ENCODE peak calls at places on chromosomes 6 and 20, in four cellular contexts. One of them, this sample, is unnamed.

GRCh38 chr6:1916334-1916985 is 306.7 kb downstream of the FOXC1 start:
- DNase-seq in nephron progenitor cell: no peak
- DNase-seq in neural progenitor cell: no peak
- DNase-seq in dorsolateral prefrontal cortex: no peak
- DNase-seq in this sample: no peak

GRCh38 chr20:61767776-61768494 is 297.7 kb downstream of the TAF4 start:
- DNase-seq in nephron progenitor cell: no peak
- DNase-seq in neural progenitor cell: no peak
- DNase-seq in dorsolateral prefrontal cortex: peak
- DNase-seq in this sample: no peak

GRCh38 chr6:71245265-71246049 is 43.2 kb upstream of the OGFRL1 start:
- DNase-seq in nephron progenitor cell: no peak
- DNase-seq in neural progenitor cell: no peak
- DNase-seq in dorsolateral prefrontal cortex: no peak
- DNase-seq in this sample: no peak

GRCh38 chr6:52513464-52513863 is 63.4 kb downstream of the TRAM2 start:
- DNase-seq in nephron progenitor cell: no peak
- DNase-seq in neural progenitor cell: no peak
- DNase-seq in dorsolateral prefrontal cortex: no peak
- DNase-seq in this sample: no peak

GRCh38 chr6:113909224-113909856 is 52.2 kb downstream of the MARCKS start:
- DNase-seq in nephron progenitor cell: peak
- DNase-seq in neural progenitor cell: peak
- DNase-seq in dorsolateral prefrontal cortex: no peak
- DNase-seq in this sample: peak

GRCh38 chr6:29632789-29633531 is at the start of gene GABBR1:
- DNase-seq in nephron progenitor cell: peak
- DNase-seq in neural progenitor cell: peak
- DNase-seq in dorsolateral prefrontal cortex: peak
- DNase-seq in this sample: peak

GRCh38 chr6:21281366-21281765 is 312.2 kb upstream of the SOX4 start:
- DNase-seq in nephron progenitor cell: no peak
- DNase-seq in neural progenitor cell: no peak
- DNase-seq in dorsolateral prefrontal cortex: no peak
- DNase-seq in this sample: no peak

GRCh38 chr20:57473246-57474042 is 51.5 kb downstream of the CTCFL start:
- DNase-seq in nephron progenitor cell: no peak
- DNase-seq in neural progenitor cell: no peak
- DNase-seq in dorsolateral prefrontal cortex: peak
- DNase-seq in this sample: no peak

GRCh38 chr6:26594730-26595632 is 1.8 kb upstream of the ABT1 start:
- DNase-seq in nephron progenitor cell: peak
- DNase-seq in neural progenitor cell: peak
- DNase-seq in dorsolateral prefrontal cortex: no peak
- DNase-seq in this sample: no peak

GRCh38 chr6:82915666-82916065 is 150.0 kb downstream of the UBE3D start:
- DNase-seq in nephron progenitor cell: no peak
- DNase-seq in neural progenitor cell: no peak
- DNase-seq in dorsolateral prefrontal cortex: no peak
- DNase-seq in this sample: no peak

GRCh38 chr6:127586372-127586771 is 9.4 kb downstream of the C6orf58 start:
- DNase-seq in nephron progenitor cell: no peak
- DNase-seq in neural progenitor cell: peak
- DNase-seq in dorsolateral prefrontal cortex: no peak
- DNase-seq in this sample: no peak

GRCh38 chr6:6790891-6791290 is 202.4 kb downstream of the LY86 start:
- DNase-seq in nephron progenitor cell: no peak
- DNase-seq in neural progenitor cell: no peak
- DNase-seq in dorsolateral prefrontal cortex: no peak
- DNase-seq in this sample: no peak

GRCh38 chr20:48691523-48691922 is 136.3 kb downstream of the PREX1 start:
- DNase-seq in nephron progenitor cell: no peak
- DNase-seq in neural progenitor cell: no peak
- DNase-seq in dorsolateral prefrontal cortex: peak
- DNase-seq in this sample: no peak

GRCh38 chr6:21506126-21506525 is 87.4 kb upstream of the SOX4 start:
- DNase-seq in nephron progenitor cell: no peak
- DNase-seq in neural progenitor cell: no peak
- DNase-seq in dorsolateral prefrontal cortex: no peak
- DNase-seq in this sample: no peak

GRCh38 chr6:113596907-113597583 is 260.1 kb upstream of the MARCKS start:
- DNase-seq in nephron progenitor cell: peak
- DNase-seq in neural progenitor cell: no peak
- DNase-seq in dorsolateral prefrontal cortex: no peak
- DNase-seq in this sample: no peak

GRCh38 chr20:9488063-9488462 is 26.3 kb upstream of the LAMP5 start:
- DNase-seq in nephron progenitor cell: no peak
- DNase-seq in neural progenitor cell: no peak
- DNase-seq in dorsolateral prefrontal cortex: no peak
- DNase-seq in this sample: no peak

GRCh38 chr6:72826744-72827438 is 205.0 kb downstream of the KCNQ5 start:
- DNase-seq in nephron progenitor cell: no peak
- DNase-seq in neural progenitor cell: no peak
- DNase-seq in dorsolateral prefrontal cortex: no peak
- DNase-seq in this sample: no peak

GRCh38 chr6:4355241-4355640 is 219.9 kb upstream of the ECI2 start:
- DNase-seq in nephron progenitor cell: no peak
- DNase-seq in neural progenitor cell: peak
- DNase-seq in dorsolateral prefrontal cortex: no peak
- DNase-seq in this sample: no peak

GRCh38 chr6:39377530-39377929 is 55.0 kb upstream of the KCNK16 start:
- DNase-seq in nephron progenitor cell: peak
- DNase-seq in neural progenitor cell: peak
- DNase-seq in dorsolateral prefrontal cortex: peak
- DNase-seq in this sample: peak
- TF ChIP-seq CTCF in nephron progenitor cell: peak
- TF ChIP-seq CTCF in neural progenitor cell: peak
- TF ChIP-seq CTCF in dorsolateral prefrontal cortex: peak
- TF ChIP-seq CTCF in this sample: peak

GRCh38 chr6:134669531-134669930 is 280.4 kb downstream of the ALDH8A1 start:
- DNase-seq in nephron progenitor cell: no peak
- DNase-seq in neural progenitor cell: no peak
- DNase-seq in dorsolateral prefrontal cortex: no peak
- DNase-seq in this sample: no peak
- TF ChIP-seq CTCF in nephron progenitor cell: no peak
- TF ChIP-seq CTCF in neural progenitor cell: no peak
- TF ChIP-seq CTCF in dorsolateral prefrontal cortex: no peak
- TF ChIP-seq CTCF in this sample: no peak

GRCh38 chr6:69791065-69791471 is 5.7 kb downstream of the LMBRD1 start:
- DNase-seq in nephron progenitor cell: no peak
- DNase-seq in neural progenitor cell: no peak
- DNase-seq in dorsolateral prefrontal cortex: no peak
- DNase-seq in this sample: no peak

GRCh38 chr6:69796081-69796626 is 656 bp downstream of the LMBRD1 start:
- DNase-seq in nephron progenitor cell: no peak
- DNase-seq in neural progenitor cell: peak
- DNase-seq in dorsolateral prefrontal cortex: no peak
- DNase-seq in this sample: no peak

GRCh38 chr6:69796627-69797390 is at the start of gene LMBRD1:
- DNase-seq in nephron progenitor cell: peak
- DNase-seq in neural progenitor cell: peak
- DNase-seq in dorsolateral prefrontal cortex: peak
- DNase-seq in this sample: peak

GRCh38 chr6:69792292-69792691 is 4.5 kb downstream of the LMBRD1 start:
- DNase-seq in nephron progenitor cell: no peak
- DNase-seq in neural progenitor cell: no peak
- DNase-seq in dorsolateral prefrontal cortex: no peak
- DNase-seq in this sample: no peak

DNA sequence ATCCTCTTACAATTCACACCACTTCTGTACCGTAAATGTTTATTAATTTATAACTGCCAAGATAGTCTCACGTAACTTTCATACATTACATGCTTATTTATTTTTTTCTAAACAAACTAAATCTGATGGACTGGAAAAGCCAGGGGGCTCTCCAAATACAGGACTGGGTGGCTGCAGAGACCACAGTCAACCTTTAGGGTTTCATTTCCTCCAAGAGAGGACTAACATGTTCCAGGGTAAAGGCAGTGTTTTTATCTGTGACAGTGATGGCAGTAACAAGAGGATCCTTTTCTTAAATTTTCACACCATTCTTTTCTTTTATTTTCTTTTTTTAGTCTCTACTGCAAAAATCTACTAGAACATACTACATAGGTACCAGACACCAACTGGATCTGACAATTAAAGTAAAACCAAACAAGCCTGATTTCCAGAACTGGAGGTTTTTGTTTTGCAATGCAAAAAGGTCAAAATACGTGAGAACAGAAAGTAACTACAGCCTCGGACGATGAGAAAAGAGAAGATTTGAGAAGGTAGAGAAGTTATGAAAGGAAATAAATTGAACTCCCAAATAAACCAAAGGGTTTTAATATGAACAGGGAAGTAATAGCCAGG is 1.2 kb downstream of the LMBRD1 start:
- DNase-seq in nephron progenitor cell: no peak
- DNase-seq in neural progenitor cell: no peak
- DNase-seq in dorsolateral prefrontal cortex: no peak
- DNase-seq in this sample: no peak
- TF ChIP-seq CTCF in nephron progenitor cell: no peak
- TF ChIP-seq CTCF in neural progenitor cell: no peak
- TF ChIP-seq CTCF in dorsolateral prefrontal cortex: no peak
- TF ChIP-seq CTCF in this sample: no peak

GRCh38 chr6:37018152-37019064 is 13.0 kb downstream of the FGD2 start:
- DNase-seq in nephron progenitor cell: peak
- DNase-seq in neural progenitor cell: peak
- DNase-seq in dorsolateral prefrontal cortex: peak
- DNase-seq in this sample: peak
- TF ChIP-seq CTCF in nephron progenitor cell: peak
- TF ChIP-seq CTCF in neural progenitor cell: peak
- TF ChIP-seq CTCF in dorsolateral prefrontal cortex: peak
- TF ChIP-seq CTCF in this sample: peak

DNA sequence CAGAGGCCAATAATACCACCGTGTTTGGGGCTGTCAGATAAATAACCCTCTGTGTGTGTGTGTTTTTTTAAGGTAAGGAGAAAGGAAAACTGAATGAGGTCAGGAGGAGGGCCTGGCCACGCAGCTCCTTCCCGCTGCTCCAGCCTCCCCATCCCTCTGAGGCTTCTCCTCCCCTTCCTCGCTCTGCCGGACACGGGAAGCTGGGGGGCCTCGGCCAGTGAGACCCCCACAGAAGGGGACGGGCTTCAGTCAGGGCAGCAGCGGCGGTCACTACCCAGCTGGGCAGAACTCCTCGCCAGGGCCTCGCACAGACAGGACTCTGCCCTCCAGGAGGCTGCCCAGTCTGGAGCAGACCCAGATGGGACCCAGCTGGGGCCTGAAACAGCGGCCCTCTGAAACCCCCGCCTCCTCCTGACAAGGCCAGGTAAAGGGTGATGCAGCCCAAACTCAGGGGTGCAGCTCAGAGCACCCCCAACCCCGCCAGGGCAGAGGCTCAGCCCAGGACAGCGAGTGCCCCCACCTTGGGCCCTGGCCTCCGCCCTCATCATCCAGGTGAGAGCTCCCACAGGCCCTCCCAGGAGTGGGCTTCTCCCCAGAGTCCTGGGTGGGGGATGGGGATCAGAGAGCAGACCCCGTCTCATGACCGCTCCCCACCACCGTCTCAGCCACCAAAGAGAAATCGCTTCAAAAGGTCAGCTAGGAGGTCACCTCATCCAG is 2.3 kb downstream of the EEF1A2 start:
- DNase-seq in nephron progenitor cell: no peak
- DNase-seq in neural progenitor cell: no peak
- DNase-seq in dorsolateral prefrontal cortex: no peak
- DNase-seq in this sample: no peak
- TF ChIP-seq CTCF in nephron progenitor cell: peak
- TF ChIP-seq CTCF in neural progenitor cell: no peak
- TF ChIP-seq CTCF in dorsolateral prefrontal cortex: no peak
- TF ChIP-seq CTCF in this sample: peak

GRCh38 chr20:15440249-15440820 is 1102.9 kb upstream of the FLRT3 start:
- DNase-seq in nephron progenitor cell: no peak
- DNase-seq in neural progenitor cell: no peak
- DNase-seq in dorsolateral prefrontal cortex: no peak
- DNase-seq in this sample: no peak
- TF ChIP-seq CTCF in nephron progenitor cell: no peak
- TF ChIP-seq CTCF in neural progenitor cell: no peak
- TF ChIP-seq CTCF in dorsolateral prefrontal cortex: no peak
- TF ChIP-seq CTCF in this sample: no peak

GRCh38 chr6:125899726-125900182 is 56.8 kb upstream of the HINT3 start:
- DNase-seq in nephron progenitor cell: no peak
- DNase-seq in neural progenitor cell: peak
- DNase-seq in dorsolateral prefrontal cortex: no peak
- DNase-seq in this sample: no peak
- TF ChIP-seq CTCF in nephron progenitor cell: no peak
- TF ChIP-seq CTCF in neural progenitor cell: no peak
- TF ChIP-seq CTCF in dorsolateral prefrontal cortex: no peak
- TF ChIP-seq CTCF in this sample: no peak

GRCh38 chr6:149860513-149860833 is 3.7 kb downstream of the LRP11 start:
- DNase-seq in nephron progenitor cell: no peak
- DNase-seq in neural progenitor cell: no peak
- DNase-seq in dorsolateral prefrontal cortex: no peak
- DNase-seq in this sample: no peak

GRCh38 chr6:149859368-149859767 is 4.8 kb downstream of the LRP11 start:
- DNase-seq in nephron progenitor cell: no peak
- DNase-seq in neural progenitor cell: no peak
- DNase-seq in dorsolateral prefrontal cortex: no peak
- DNase-seq in this sample: no peak

GRCh38 chr6:149861603-149862423 is 2.3 kb downstream of the LRP11 start:
- DNase-seq in nephron progenitor cell: no peak
- DNase-seq in neural progenitor cell: no peak
- DNase-seq in dorsolateral prefrontal cortex: no peak
- DNase-seq in this sample: no peak

GRCh38 chr6:149859938-149860337 is 4.2 kb downstream of the LRP11 start:
- DNase-seq in nephron progenitor cell: no peak
- DNase-seq in neural progenitor cell: no peak
- DNase-seq in dorsolateral prefrontal cortex: no peak
- DNase-seq in this sample: no peak

GRCh38 chr6:149860834-149861602 is 3.1 kb downstream of the LRP11 start:
- DNase-seq in nephron progenitor cell: no peak
- DNase-seq in neural progenitor cell: peak
- DNase-seq in dorsolateral prefrontal cortex: no peak
- DNase-seq in this sample: no peak
- TF ChIP-seq CTCF in nephron progenitor cell: no peak
- TF ChIP-seq CTCF in neural progenitor cell: no peak
- TF ChIP-seq CTCF in dorsolateral prefrontal cortex: no peak
- TF ChIP-seq CTCF in this sample: no peak

GRCh38 chr20:24164360-24164759 is 175.8 kb upstream of the GGTLC1 start:
- DNase-seq in nephron progenitor cell: peak
- DNase-seq in neural progenitor cell: peak
- DNase-seq in dorsolateral prefrontal cortex: no peak
- DNase-seq in this sample: peak
- TF ChIP-seq CTCF in nephron progenitor cell: peak
- TF ChIP-seq CTCF in neural progenitor cell: peak
- TF ChIP-seq CTCF in dorsolateral prefrontal cortex: no peak
- TF ChIP-seq CTCF in this sample: peak

DNA sequence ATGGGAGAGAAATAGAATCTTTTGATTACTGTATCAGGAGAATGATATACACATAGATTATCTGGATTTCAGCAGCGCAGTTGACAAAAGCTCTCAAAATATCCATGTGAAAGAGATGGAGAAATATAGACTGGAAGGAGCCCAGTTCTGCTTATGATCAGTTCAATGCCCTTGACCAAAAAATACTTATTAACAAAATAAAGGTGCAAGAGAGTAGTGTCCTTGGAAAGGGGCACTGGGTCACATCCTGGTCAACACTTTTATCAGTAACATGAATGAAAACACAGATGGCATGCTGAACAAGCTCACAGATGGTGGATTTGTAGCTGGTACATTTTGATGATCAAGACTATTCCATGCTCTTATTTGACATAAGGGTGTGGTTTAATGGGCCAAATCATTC is 63.9 kb upstream of the PLEKHG1 start:
- DNase-seq in nephron progenitor cell: no peak
- DNase-seq in neural progenitor cell: no peak
- DNase-seq in dorsolateral prefrontal cortex: no peak
- DNase-seq in this sample: no peak
- TF ChIP-seq CTCF in nephron progenitor cell: no peak
- TF ChIP-seq CTCF in neural progenitor cell: no peak
- TF ChIP-seq CTCF in dorsolateral prefrontal cortex: no peak
- TF ChIP-seq CTCF in this sample: no peak

This sample was measured in neural crest cell.